ENCODE peak calls at places on chromosome 11, in four cellular contexts. D is ELR, E is HEK293T, H is BE2C. C is an unnamed sample.
A peak's percentile ranks its signal among the peaks of the same experiment; 100 is the strongest.

GRCh38 chr11:117898059-117898458 is 21.6 kb upstream of the FXYD6 start:
- DNase-seq in D (no peak), E (no peak), H (no peak), C (no peak)

GRCh38 chr11:30392977-30393376 is 70.1 kb downstream of the ARL14EP start:
- DNase-seq in D (no peak), E (no peak), H (no peak), C (no peak)

GRCh38 chr11:57496109-57496820 is 19.2 kb downstream of the SLC43A1 start:
- DNase-seq in D (no peak), E (no peak), H (no peak), C (no peak)

GRCh38 chr11:63508009-63508408 is 2.1 kb downstream of the LGALS12 start:
- DNase-seq in D (peak; percentile 30), E (peak; percentile 38), H (peak; percentile 17), C (peak; percentile 7)

GRCh38 chr11:70200212-70200844 is 2.8 kb upstream of the FADD start:
- DNase-seq in D (peak; percentile 36), E (no peak), H (no peak), C (no peak)

GRCh38 chr11:44840085-44840478 is 110.6 kb downstream of the TP53I11 start:
- DNase-seq in D (no peak), E (no peak), H (no peak), C (no peak)

GRCh38 chr11:27217948-27218410 is 145.0 kb downstream of the CCDC34 start:
- DNase-seq in D (peak; percentile 71), E (no peak), H (no peak), C (peak; percentile 38)

GRCh38 chr11:61955416-61956135 is 5.4 kb downstream of the BEST1 start:
- DNase-seq in D (no peak), E (peak; percentile 3), H (no peak), C (no peak)

GRCh38 chr11:127268956-127269355 is 268.4 kb upstream of the KIRREL3 start:
- DNase-seq in D (no peak), E (no peak), H (no peak), C (no peak)

GRCh38 chr11:44568706-44569473 is 3.4 kb downstream of the CD82 start:
- DNase-seq in D (peak; percentile 95), E (no peak), H (no peak), C (no peak)

GRCh38 chr11:44312876-44313275 is 2.9 kb upstream of the ALX4 start:
- DNase-seq in D (no peak), E (no peak), H (no peak), C (no peak)

GRCh38 chr11:125117429-125117828 is 6.0 kb upstream of the TMEM218 start:
- DNase-seq in D (no peak), E (no peak), H (no peak), C (no peak)

GRCh38 chr11:133907841-133908241 is 48.9 kb downstream of the IGSF9B start:
- DNase-seq in D (no peak), E (no peak), H (no peak), C (no peak)

GRCh38 chr11:106424111-106424510 is 346.6 kb downstream of the AASDHPPT start:
- DNase-seq in D (peak; percentile 89), E (no peak), H (no peak), C (no peak)

GRCh38 chr11:64924910-64925284 is 408 bp downstream of the PPP2R5B start:
- DNase-seq in D (peak; percentile 44), E (no peak), H (no peak), C (no peak)

GRCh38 chr11:128055576-128056217 is 531.7 kb downstream of the ETS1 start:
- DNase-seq in D (no peak), E (no peak), H (no peak), C (no peak)

GRCh38 chr11:124865902-124866851 is 945 bp downstream of the ROBO3 start:
- DNase-seq in D (peak; percentile 49), E (peak; percentile 83), H (peak; percentile 68), C (no peak)